ENCODE peak calls at places on chromosome 14, in nine cellular contexts. Q, C, E, N, Z, B, J, M and P are unnamed samples.

GRCh38 chr14:101408077-101408831 is 153.0 kb upstream of the DIO3 start:
- DNase-seq in Z (no peak), M (no peak), B (peak), C (no peak), E (no peak), N (no peak), Q (no peak), J (no peak), P (no peak)

GRCh38 chr14:71591929-71592328 is 340.3 kb upstream of the RGS6 start:
- DNase-seq in M (no peak), Q (no peak), E (no peak), C (no peak), B (no peak), N (no peak), Z (no peak), J (no peak), P (no peak)

GRCh38 chr14:95462491-95462890 is 54.0 kb downstream of the SYNE3 start:
- DNase-seq in N (no peak), J (no peak), C (no peak), E (no peak), B (no peak), Q (no peak), Z (no peak), M (peak), P (no peak)

GRCh38 chr14:59464651-59465569 is at the start of gene GPR135:
- DNase-seq in B (peak), M (peak), Q (peak), E (peak), Z (peak), C (no peak), J (peak), N (peak), P (peak)

GRCh38 chr14:106879241-106879640 is 1352.9 kb downstream of the TMEM121 start:
- DNase-seq in Q (peak), J (no peak), B (no peak), C (peak), Z (no peak), N (peak), M (no peak), E (no peak), P (peak)

GRCh38 chr14:49915085-49915484 is 22.2 kb downstream of the ARF6 start:
- DNase-seq in Q (no peak), M (no peak), Z (no peak), B (no peak), C (no peak), J (no peak), N (no peak), E (no peak), P (no peak)

GRCh38 chr14:67618617-67619063 is 1.1 kb upstream of the ARG2 start:
- DNase-seq in Q (no peak), Z (no peak), N (peak), M (no peak), C (peak), B (no peak), E (peak), J (no peak), P (no peak)

GRCh38 chr14:54577977-54578376 is 11.0 kb downstream of the SAMD4A start:
- DNase-seq in M (no peak), N (no peak), J (no peak), Z (no peak), Q (no peak), E (no peak), C (peak), B (no peak), P (no peak)

GRCh38 chr14:36659822-36660735 is 1.6 kb upstream of the PAX9 start:
- DNase-seq in C (no peak), M (no peak), N (no peak), B (no peak), Z (no peak), E (peak), Q (no peak), J (no peak), P (no peak)

GRCh38 chr14:37641117-37641516 is 45.7 kb downstream of the TTC6 start:
- DNase-seq in Q (no peak), C (peak), J (no peak), N (no peak), B (no peak), M (no peak), Z (no peak), E (no peak), P (no peak)

GRCh38 chr14:54650331-54651017 is 83.5 kb downstream of the SAMD4A start:
- DNase-seq in C (peak), M (no peak), J (no peak), N (no peak), B (peak), E (no peak), Z (peak), Q (no peak), P (peak)

GRCh38 chr14:63421919-63422318 is 103.2 kb upstream of the GPHB5 start:
- DNase-seq in Z (no peak), J (no peak), B (no peak), E (no peak), C (no peak), M (no peak), Q (no peak), N (no peak), P (no peak)

GRCh38 chr14:42556551-42556950 is 949.9 kb downstream of the LRFN5 start:
- DNase-seq in Z (no peak), M (no peak), Q (no peak), N (no peak), J (no peak), E (no peak), B (no peak), C (no peak), P (no peak)

GRCh38 chr14:96102071-96102856 is 63.1 kb downstream of the C14orf132 start:
- DNase-seq in C (no peak), N (no peak), E (no peak), J (no peak), M (no peak), B (peak), Q (no peak), Z (no peak), P (no peak)

GRCh38 chr14:94312481-94313246 is 10.5 kb downstream of the SERPINA6 start:
- DNase-seq in B (no peak), Q (no peak), J (no peak), M (no peak), Z (no peak), C (no peak), E (no peak), N (no peak), P (no peak)

DNA sequence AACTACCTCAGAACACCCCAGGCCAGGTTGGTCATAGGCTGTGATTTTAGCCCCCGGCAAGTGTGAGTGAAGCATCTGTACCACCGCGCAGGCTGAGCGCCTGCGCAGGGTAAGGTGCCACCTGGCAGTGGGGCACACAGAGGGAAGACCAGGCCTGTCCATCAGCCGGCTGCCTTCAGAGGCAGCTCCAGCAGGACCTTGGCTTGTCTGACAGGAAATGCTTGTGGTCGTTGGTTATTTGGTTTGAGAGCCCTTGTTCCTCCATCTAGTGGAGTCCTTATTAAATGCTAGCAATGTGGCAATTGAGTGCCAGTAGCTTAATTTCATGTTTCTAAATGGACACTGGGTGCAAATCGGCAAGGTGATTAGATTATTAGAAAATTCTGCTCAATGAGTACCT is 27.5 kb downstream of the SLC25A29 start:
- DNase-seq in E (no peak), Z (no peak), N (no peak), Q (no peak), C (no peak), M (no peak), J (no peak), B (no peak), P (no peak)
- TF ChIP-seq CTCF in E (no peak), Z (peak), N (no peak), Q (no peak), C (no peak), M (no peak), J (no peak), B (no peak), P (no peak)

GRCh38 chr14:68711551-68712437 is 81.1 kb downstream of the ZFP36L1 start:
- DNase-seq in E (no peak), M (peak), Q (no peak), N (no peak), J (no peak), Z (no peak), B (no peak), C (no peak), P (no peak)
- H3K27ac ChIP-seq in E (no peak), M (no peak), Q (no peak), N (no peak), J (peak), Z (no peak), B (no peak), C (peak), P (no peak)

DNA sequence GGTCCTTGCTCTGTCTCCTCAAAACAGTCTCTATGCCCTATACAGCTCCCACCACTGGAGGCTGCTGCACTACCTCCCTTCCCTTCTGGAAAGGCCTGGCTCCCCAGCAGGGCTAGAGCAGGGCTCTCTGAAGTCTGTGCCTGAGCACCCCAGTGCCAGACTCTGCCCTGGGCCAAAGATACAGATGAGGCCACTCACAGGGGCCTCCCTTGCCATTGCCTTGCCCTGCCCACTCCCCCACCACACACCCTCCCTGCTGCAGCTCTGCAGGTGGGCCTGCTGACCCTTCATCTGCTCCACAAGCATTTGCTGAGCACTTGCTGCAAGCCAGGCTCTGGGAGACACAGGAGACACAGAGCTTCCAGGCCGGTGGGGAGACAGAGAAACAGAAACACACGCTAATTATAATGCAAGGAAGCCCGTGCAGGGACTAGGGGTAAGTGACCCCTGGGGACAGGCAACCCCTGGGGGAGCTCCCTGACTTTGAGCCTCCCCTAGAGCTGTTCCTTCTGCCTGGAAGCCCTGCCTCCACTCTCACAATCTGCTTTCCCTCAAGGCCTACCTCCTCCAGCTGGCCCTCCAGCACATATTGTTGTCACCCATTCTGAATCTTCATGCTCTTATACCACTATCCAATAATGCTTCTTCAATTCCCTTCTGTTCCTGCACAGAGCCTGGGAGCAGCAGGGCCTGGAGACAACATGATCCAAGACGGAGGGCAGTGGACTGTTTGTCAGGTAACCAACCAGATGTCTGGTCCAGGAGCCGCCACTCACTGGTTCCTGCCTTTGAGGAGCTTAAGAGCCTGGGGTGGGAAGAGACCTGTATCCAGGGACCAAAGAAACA is 32.6 kb upstream of the PNMA1 start:
- DNase-seq in M (peak), E (peak), J (no peak), Q (no peak), B (no peak), C (no peak), N (no peak), Z (no peak), P (no peak)
- TF ChIP-seq CTCF in M (peak), E (peak), J (no peak), Q (no peak), B (no peak), C (no peak), N (no peak), Z (peak), P (peak)

DNA sequence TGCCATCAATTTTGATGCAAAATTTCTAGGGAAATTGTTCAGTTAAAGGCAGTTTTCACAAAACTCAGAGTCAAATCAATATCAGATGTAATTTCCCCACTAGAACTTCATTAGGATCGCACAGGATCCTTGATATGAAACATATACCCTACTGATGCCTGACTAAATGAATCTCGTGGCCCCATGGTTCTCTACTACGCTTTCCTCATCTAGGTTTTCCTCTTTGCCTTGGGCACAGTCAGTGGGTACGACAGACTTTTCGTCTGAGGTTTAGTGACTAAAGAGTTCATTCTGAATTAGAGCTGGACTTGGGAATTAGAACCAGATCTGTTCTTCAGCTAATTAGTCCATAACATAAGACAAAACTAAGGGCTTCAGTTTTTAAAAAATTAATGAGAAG is 42.5 kb upstream of the GNPNAT1 start:
- DNase-seq in C (no peak), B (no peak), Q (no peak), M (no peak), Z (no peak), N (no peak), E (no peak), J (no peak), P (no peak)
- H3K27ac ChIP-seq in C (peak), B (no peak), Q (no peak), M (no peak), Z (no peak), N (no peak), E (peak), J (no peak), P (no peak)

GRCh38 chr14:22265319-22266140 is 323.5 kb downstream of the DAD1 start:
- DNase-seq in M (no peak), C (no peak), Z (no peak), E (peak), N (no peak), Q (no peak), B (peak), J (no peak), P (no peak)
- TF ChIP-seq CTCF in M (peak), C (no peak), Z (no peak), E (peak), N (no peak), Q (no peak), B (no peak), J (no peak), P (no peak)

GRCh38 chr14:93086441-93087055 is 29.2 kb downstream of the ITPK1 start:
- DNase-seq in J (no peak), Q (no peak), M (no peak), E (no peak), C (no peak), B (no peak), Z (no peak), N (no peak), P (no peak)

GRCh38 chr14:93083898-93084297 is 31.8 kb downstream of the ITPK1 start:
- DNase-seq in Q (no peak), B (no peak), J (no peak), Z (no peak), C (no peak), N (no peak), E (no peak), M (no peak), P (no peak)

GRCh38 chr14:93084866-93085857 is 30.6 kb downstream of the ITPK1 start:
- DNase-seq in B (no peak), C (no peak), M (no peak), N (no peak), E (no peak), Q (no peak), Z (no peak), J (no peak), P (no peak)

GRCh38 chr14:93084402-93084801 is 31.3 kb downstream of the ITPK1 start:
- DNase-seq in C (no peak), E (no peak), N (no peak), Z (no peak), M (no peak), B (no peak), J (no peak), Q (no peak), P (no peak)

GRCh38 chr14:93085916-93086315 is 29.8 kb downstream of the ITPK1 start:
- DNase-seq in J (no peak), Z (no peak), M (peak), N (no peak), B (no peak), C (peak), E (peak), Q (no peak), P (no peak)
- H3K27ac ChIP-seq in J (no peak), Z (peak), M (no peak), N (no peak), B (no peak), C (peak), E (peak), Q (no peak), P (no peak)